ENCODE peak calls at places on chromosomes 6 and 20, in nine cellular contexts. U, X, O, W, T, K, S, B and E are unnamed samples. For H3K79me2, the result is how much of the 10 kb centered on the place peaks cover.

GRCh38 chr6:43846556-43846955 is 76.5 kb downstream of the VEGFA start:
- DNase-seq in U (no peak), X (no peak), O (no peak), W (peak), T (peak), K (no peak), S (no peak), B (no peak), E (no peak)

GRCh38 chr20:13028001-13028400 is 19.2 kb downstream of the SPTLC3 start:
- DNase-seq in U (no peak), X (no peak), O (peak), W (peak), T (no peak), K (no peak), S (no peak), B (no peak), E (no peak)

GRCh38 chr20:15061955-15062354 is 724.5 kb upstream of the FLRT3 start:
- DNase-seq in U (no peak), X (peak), O (no peak), W (no peak), T (peak), K (no peak), S (no peak), B (no peak), E (peak)

GRCh38 chr20:3759884-3760283 is 7.7 kb downstream of the ADISSP start:
- DNase-seq in U (no peak), X (no peak), O (no peak), W (no peak), T (no peak), K (no peak), S (no peak), B (no peak), E (no peak)

GRCh38 chr6:7124114-7124513 is 16.4 kb downstream of the RREB1 start:
- DNase-seq in U (no peak), X (no peak), O (no peak), W (no peak), T (no peak), K (no peak), S (no peak), B (no peak), E (no peak)

GRCh38 chr6:170227521-170227983 is 63.3 kb downstream of the DLL1 start:
- DNase-seq in U (no peak), X (no peak), O (no peak), W (peak), T (peak), K (peak), S (no peak), B (no peak), E (no peak)

GRCh38 chr6:15399651-15400470 is 154.0 kb downstream of the JARID2 start:
- DNase-seq in U (peak), X (no peak), O (peak), W (peak), T (peak), K (no peak), S (no peak), B (no peak), E (peak)

GRCh38 chr6:63904844-63905243 is 269.2 kb downstream of the PHF3 start:
- DNase-seq in U (peak), X (no peak), O (peak), W (peak), T (peak), K (no peak), S (peak), B (no peak), E (peak)

GRCh38 chr6:55016261-55016660 is 158.1 kb upstream of the HCRTR2 start:
- DNase-seq in U (no peak), X (no peak), O (no peak), W (no peak), T (no peak), K (no peak), S (no peak), B (no peak), E (no peak)

GRCh38 chr6:24495516-24495847 is 713 bp downstream of the ALDH5A1 start:
- DNase-seq in U (no peak), X (peak), O (peak), W (peak), T (peak), K (no peak), S (peak), B (peak), E (peak)

GRCh38 chr20:62977613-62978558 is 25.4 kb downstream of the SLC17A9 start:
- DNase-seq in U (no peak), X (no peak), O (no peak), W (no peak), T (peak), K (no peak), S (peak), B (peak), E (no peak)

GRCh38 chr6:70080443-70081062 is 214.2 kb downstream of the COL19A1 start:
- DNase-seq in U (no peak), X (no peak), O (no peak), W (no peak), T (no peak), K (no peak), S (no peak), B (no peak), E (no peak)

GRCh38 chr6:111427341-111428116 is 55.5 kb downstream of the REV3L start:
- DNase-seq in U (peak), X (no peak), O (peak), W (peak), T (peak), K (peak), S (peak), B (peak), E (no peak)

GRCh38 chr6:113411006-113411405 is 446.1 kb upstream of the MARCKS start:
- DNase-seq in U (no peak), X (no peak), O (peak), W (no peak), T (peak), K (no peak), S (no peak), B (no peak), E (peak)

GRCh38 chr6:34517461-34517868 is 38.7 kb downstream of the SPDEF start:
- DNase-seq in U (no peak), X (no peak), O (no peak), W (no peak), T (no peak), K (no peak), S (no peak), B (no peak), E (no peak)

GRCh38 chr6:115838763-115839401 is 221.8 kb downstream of the FRK start:
- DNase-seq in U (peak), X (peak), O (peak), W (no peak), T (peak), K (no peak), S (peak), B (peak), E (peak)

GRCh38 chr6:307874-308273 is 15.6 kb downstream of the DUSP22 start:
- DNase-seq in U (no peak), X (no peak), O (no peak), W (no peak), T (no peak), K (no peak), S (no peak), B (no peak), E (no peak)
- H3K4me2 ChIP-seq in U (no peak), X (no peak), O (no peak), W (no peak), T (no peak), K (no peak), S (no peak), B (no peak), E (no peak)

DNA sequence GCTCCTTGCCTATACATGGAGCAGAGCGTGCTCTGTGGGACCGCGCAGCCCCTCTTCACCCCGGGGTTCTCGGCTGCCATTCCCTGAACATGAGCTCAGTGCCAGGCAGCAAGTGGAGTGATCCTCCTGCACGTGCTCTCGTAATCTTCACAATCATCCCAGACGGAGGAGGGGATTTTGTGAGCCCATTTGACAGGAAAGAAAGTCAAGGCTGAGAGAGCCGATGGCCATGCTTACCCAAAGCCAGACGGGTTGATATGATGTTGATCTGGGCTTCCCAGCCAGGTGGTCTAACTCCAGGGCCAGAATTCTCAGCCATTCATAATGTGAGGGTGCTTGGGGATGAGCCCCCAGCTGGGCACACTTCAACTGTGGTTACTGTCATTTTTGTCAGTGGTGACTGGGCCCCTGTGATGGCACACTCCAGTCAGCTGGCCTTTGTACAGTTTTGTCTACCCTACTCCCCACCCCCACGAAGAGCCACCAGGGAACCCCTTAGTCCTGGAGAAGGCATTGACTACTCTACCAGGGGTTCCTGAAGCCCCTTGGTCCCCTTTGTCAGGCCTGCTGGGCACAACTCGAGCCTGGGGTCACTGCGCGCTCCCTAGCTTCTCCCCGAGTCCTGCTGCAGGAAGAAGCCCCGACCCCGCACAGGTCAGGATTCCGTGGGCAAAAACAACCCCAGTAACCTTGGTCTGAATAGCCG is 1.5 kb downstream of the APCDD1L start:
- DNase-seq in U (no peak), X (peak), O (no peak), W (no peak), T (no peak), K (no peak), S (no peak), B (no peak), E (no peak)
- H3K79me2 ChIP-seq in U (under half), X (under half), O (under half), W (under half), T (under half), K (under half), S (under half), B (under half), E (under half)

GRCh38 chr6:150410395-150410794 is 41.6 kb downstream of the IYD start:
- DNase-seq in U (no peak), X (no peak), O (no peak), W (no peak), T (no peak), K (no peak), S (no peak), B (no peak), E (no peak)
- H3K4me2 ChIP-seq in U (no peak), X (no peak), O (no peak), W (no peak), T (peak), K (no peak), S (no peak), B (peak), E (no peak)

GRCh38 chr6:155120034-155120433 is 124.9 kb downstream of the TIAM2 start:
- DNase-seq in U (no peak), X (peak), O (no peak), W (peak), T (no peak), K (no peak), S (no peak), B (no peak), E (no peak)
- H3K79me2 ChIP-seq in U (under half), X (under half), O (under half), W (under half), T (under half), K (under half), S (under half), B (under half), E (under half)

GRCh38 chr6:42727084-42727601 is 4.7 kb upstream of the PRPH2 start:
- DNase-seq in U (peak), X (peak), O (peak), W (peak), T (no peak), K (no peak), S (no peak), B (no peak), E (no peak)
- H3K4me2 ChIP-seq in U (peak), X (no peak), O (peak), W (peak), T (peak), K (peak), S (peak), B (peak), E (no peak)

GRCh38 chr6:4300917-4301316 is 165.5 kb upstream of the ECI2 start:
- DNase-seq in U (no peak), X (no peak), O (no peak), W (no peak), T (no peak), K (no peak), S (no peak), B (no peak), E (no peak)

GRCh38 chr6:4303638-4304037 is 168.3 kb upstream of the ECI2 start:
- DNase-seq in U (no peak), X (no peak), O (no peak), W (no peak), T (no peak), K (no peak), S (no peak), B (no peak), E (no peak)

GRCh38 chr6:4305056-4305455 is 169.7 kb upstream of the ECI2 start:
- DNase-seq in U (no peak), X (no peak), O (no peak), W (no peak), T (no peak), K (no peak), S (no peak), B (no peak), E (no peak)

GRCh38 chr6:4301871-4302270 is 166.5 kb upstream of the ECI2 start:
- DNase-seq in U (no peak), X (no peak), O (no peak), W (no peak), T (no peak), K (no peak), S (no peak), B (no peak), E (no peak)

GRCh38 chr6:4302524-4302923 is 167.1 kb upstream of the ECI2 start:
- DNase-seq in U (no peak), X (no peak), O (no peak), W (no peak), T (no peak), K (no peak), S (no peak), B (no peak), E (no peak)
- H3K79me2 ChIP-seq in U (under half), X (under half), O (under half), W (under half), T (under half), K (under half), S (under half), B (under half), E (under half)

GRCh38 chr20:38225900-38226263 is 34.7 kb downstream of the KIAA1755 start:
- DNase-seq in U (no peak), X (no peak), O (no peak), W (no peak), T (no peak), K (no peak), S (no peak), B (no peak), E (no peak)
- H3K4me2 ChIP-seq in U (no peak), X (no peak), O (no peak), W (no peak), T (no peak), K (no peak), S (peak), B (no peak), E (no peak)

GRCh38 chr6:125846292-125847024 is 55.7 kb downstream of the NCOA7 start:
- DNase-seq in U (no peak), X (no peak), O (no peak), W (no peak), T (no peak), K (no peak), S (no peak), B (no peak), E (no peak)
- H3K79me2 ChIP-seq in U (under half), X (under half), O (under half), W (under half), T (under half), K (under half), S (under half), B (under half), E (under half)

GRCh38 chr6:1865585-1865984 is 255.9 kb downstream of the FOXC1 start:
- DNase-seq in U (no peak), X (no peak), O (no peak), W (no peak), T (no peak), K (no peak), S (no peak), B (no peak), E (no peak)
- H3K4me2 ChIP-seq in U (no peak), X (no peak), O (no peak), W (no peak), T (no peak), K (no peak), S (no peak), B (no peak), E (no peak)